ENCODE peak calls at places on chromosomes 16 and 17, in five cellular contexts. E is body of pancreas, C is IMR-90, A is GM12891, Q is HCT116. O is an unnamed sample.
A peak's percentile ranks its signal among the peaks of the same experiment; 100 is the strongest.

GRCh38 chr16:17850626-17851265 is 380.0 kb upstream of the XYLT1 start:
- DNase-seq in E (no peak), C (no peak), A (no peak), Q (no peak), O (no peak)

GRCh38 chr16:27508476-27508875 is 41.2 kb downstream of the GTF3C1 start:
- DNase-seq in E (no peak), C (no peak), A (no peak), Q (no peak), O (no peak)

GRCh38 chr17:28878981-28879380 is 18.6 kb downstream of the FLOT2 start:
- DNase-seq in E (peak; percentile 38), C (peak; percentile 32), A (peak; percentile 70), Q (peak; percentile 67), O (no peak)

GRCh38 chr16:70738083-70738977 is 52.5 kb upstream of the MTSS2 start:
- DNase-seq in E (peak; percentile 49), C (peak; percentile 93), A (no peak), Q (no peak), O (peak; percentile 75)

GRCh38 chr17:64005734-64006167 is 7.6 kb downstream of the PRR29 start:
- DNase-seq in E (peak; percentile 48), C (no peak), A (no peak), Q (no peak), O (no peak)

GRCh38 chr16:26830716-26831115 is 236.0 kb upstream of the C16orf82 start:
- DNase-seq in E (no peak), C (no peak), A (no peak), Q (no peak), O (no peak)

GRCh38 chr16:82282662-82283061 is 112.6 kb upstream of the MPHOSPH6 start:
- DNase-seq in E (no peak), C (no peak), A (no peak), Q (no peak), O (no peak)

GRCh38 chr17:49944451-49944850 is 24.5 kb upstream of the DLX4 start:
- DNase-seq in E (no peak), C (no peak), A (no peak), Q (no peak), O (no peak)

GRCh38 chr16:89040861-89041570 is 52.6 kb upstream of the ACSF3 start:
- DNase-seq in E (no peak), C (no peak), A (no peak), Q (no peak), O (no peak)

GRCh38 chr17:47605006-47605405 is 44.7 kb upstream of the KPNB1 start:
- DNase-seq in E (no peak), C (peak; percentile 31), A (no peak), Q (no peak), O (no peak)

GRCh38 chr17:28944343-28944742 is 7.0 kb downstream of the PHF12 start:
- DNase-seq in E (no peak), C (no peak), A (no peak), Q (no peak), O (no peak)

GRCh38 chr16:69319381-69319780 is 8.2 kb downstream of the VPS4A start:
- DNase-seq in E (no peak), C (no peak), A (no peak), Q (no peak), O (no peak)

GRCh38 chr17:76307966-76308338 is at the start of gene QRICH2:
- DNase-seq in E (no peak), C (no peak), A (no peak), Q (no peak), O (no peak)

GRCh38 chr17:43170140-43170765 is 761 bp upstream of the NBR1 start:
- DNase-seq in E (peak; percentile 97), C (peak; percentile 95), A (peak; percentile 81), Q (peak; percentile 96), O (peak; percentile 89)
- TF ChIP-seq POLR2A in E (peak; percentile 25), C (peak; percentile 42), A (no peak), Q (no peak), O (no peak)

GRCh38 chr17:55421179-55421934 is at the start of gene MMD:
- DNase-seq in E (peak; percentile 29), C (no peak), A (peak; percentile 25), Q (no peak), O (peak; percentile 60)
- TF ChIP-seq POLR2A in E (peak; percentile 48), C (no peak), A (no peak), Q (no peak), O (no peak)

GRCh38 chr16:75064403-75065148 is 52.0 kb downstream of the LDHD start:
- DNase-seq in E (no peak), C (peak; percentile 39), A (no peak), Q (no peak), O (no peak)
- TF ChIP-seq POLR2A in E (no peak), C (no peak), A (no peak), Q (no peak), O (no peak)

GRCh38 chr16:85476389-85476788 is 136.7 kb upstream of the GSE1 start:
- DNase-seq in E (no peak), C (no peak), A (no peak), Q (no peak), O (no peak)
- TF ChIP-seq POLR2A in E (no peak), C (no peak), A (no peak), Q (no peak), O (no peak)

GRCh38 chr17:82094931-82095776 is 2.9 kb downstream of the FASN start:
- DNase-seq in E (no peak), C (no peak), A (no peak), Q (no peak), O (no peak)

GRCh38 chr17:82096709-82097186 is 1.3 kb downstream of the FASN start:
- DNase-seq in E (no peak), C (no peak), A (no peak), Q (no peak), O (no peak)

GRCh38 chr17:82097919-82098168 is 192 bp downstream of the FASN start:
- DNase-seq in E (no peak), C (no peak), A (no peak), Q (no peak), O (no peak)

GRCh38 chr17:82097187-82097918 is 683 bp downstream of the FASN start:
- DNase-seq in E (peak; percentile 57), C (peak; percentile 64), A (peak; percentile 74), Q (no peak), O (peak; percentile 71)

DNA sequence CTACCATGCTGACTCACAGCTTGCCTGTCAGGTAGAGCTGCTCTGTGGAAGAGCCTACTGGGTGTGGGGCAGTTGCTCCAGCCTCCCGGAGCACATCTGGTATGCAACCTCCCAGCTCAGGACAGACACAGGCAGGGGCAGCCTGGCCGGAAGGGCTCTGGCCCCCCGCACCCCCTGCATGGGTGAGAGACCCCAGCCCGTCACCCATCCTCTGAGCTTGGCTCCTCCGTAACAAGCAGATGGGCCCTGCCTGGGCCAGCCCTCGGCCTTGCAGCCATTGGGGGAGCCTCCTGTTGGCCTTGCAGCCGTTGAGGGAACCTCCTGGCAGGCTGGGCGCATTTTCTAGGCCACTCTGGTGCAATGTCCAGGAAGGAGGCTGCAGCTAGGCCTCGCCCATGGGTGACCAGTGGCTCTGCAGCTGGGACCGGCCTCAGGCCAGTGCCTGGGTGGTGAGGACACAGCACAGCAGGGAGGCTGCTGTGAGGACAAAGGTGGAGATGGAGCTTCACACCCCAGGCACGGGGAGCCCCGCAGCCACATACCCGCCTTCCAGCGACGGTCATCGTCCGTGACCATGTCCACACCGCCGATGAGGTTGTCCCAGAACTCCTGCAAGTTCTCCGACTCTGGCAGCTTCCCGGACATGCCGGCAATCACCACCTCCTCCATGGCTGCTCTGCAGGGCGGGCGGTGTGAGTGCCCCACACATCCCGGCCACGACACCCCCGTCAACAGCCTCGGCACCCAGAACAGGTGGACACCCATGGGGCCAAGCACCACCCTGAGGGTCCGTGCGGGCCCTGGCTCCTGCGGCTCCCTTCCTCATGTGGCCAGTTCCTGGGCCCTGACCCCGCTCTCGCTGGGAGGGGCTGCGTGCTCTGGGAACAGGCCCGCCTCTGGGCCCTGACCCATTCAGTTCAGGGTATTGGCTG is 2.0 kb downstream of the FASN start:
- DNase-seq in E (no peak), C (no peak), A (no peak), Q (no peak), O (no peak)
- TF ChIP-seq POLR2A in E (no peak), C (no peak), A (no peak), Q (no peak), O (no peak)

GRCh38 chr17:8873801-8874715 is 6.6 kb upstream of the PIK3R6 start:
- DNase-seq in E (no peak), C (no peak), A (no peak), Q (no peak), O (no peak)
- TF ChIP-seq POLR2A in E (no peak), C (no peak), A (no peak), Q (no peak), O (no peak)

DNA sequence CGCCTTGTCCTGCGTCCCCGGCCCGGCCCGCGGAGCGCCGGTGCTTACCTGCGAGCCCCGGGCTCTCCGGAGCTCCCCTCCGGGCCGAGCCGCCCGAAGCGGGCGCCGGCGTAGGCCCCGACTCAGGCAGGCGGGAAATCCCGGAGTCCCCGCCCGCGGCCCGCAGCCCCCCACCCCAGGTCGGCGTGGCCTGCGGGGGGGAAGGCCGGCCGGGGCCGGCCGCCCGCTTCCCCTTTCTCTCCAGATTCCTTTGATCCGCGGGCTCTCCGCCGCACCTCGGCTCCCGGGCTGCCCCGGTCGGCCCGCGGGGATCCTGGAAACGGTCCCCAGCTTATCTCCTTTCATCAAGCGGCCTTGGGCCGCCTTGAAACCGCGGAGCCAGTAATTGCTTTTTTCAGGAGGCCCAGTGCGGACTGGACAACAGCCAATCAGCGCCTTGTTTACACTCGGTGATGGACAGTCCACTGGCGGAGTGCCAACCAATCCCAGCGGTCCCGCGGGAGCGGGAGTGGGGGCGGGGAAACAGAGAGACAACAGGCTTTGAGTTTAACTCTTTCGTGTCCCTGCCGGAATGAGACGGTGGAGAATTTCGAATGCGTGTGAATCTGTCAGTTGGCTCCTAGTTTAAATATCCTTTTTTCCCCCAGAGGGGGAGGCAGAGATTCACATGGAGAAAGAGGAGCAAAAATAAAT is 1.4 kb upstream of the BAHCC1 start:
- DNase-seq in E (peak; percentile 100), C (peak; percentile 99), A (no peak), Q (peak; percentile 100), O (peak; percentile 99)
- TF ChIP-seq POLR2A in E (peak; percentile 60), C (no peak), A (no peak), Q (peak; percentile 46), O (peak; percentile 40)

O was measured in H54.